ENCODE peak calls at places on chromosomes 7 and 10, in four cellular contexts. H is K562, V is HCT116, D is Panc1. W is an unnamed sample.

GRCh38 chr10:132122939-132123445 is 57.2 kb downstream of the JAKMIP3 start:
- DNase-seq in H (no peak), V (no peak), D (no peak), W (no peak)

GRCh38 chr10:112783653-112784426 is 166.2 kb upstream of the TCF7L2 start:
- DNase-seq in H (no peak), V (no peak), D (no peak), W (no peak)

GRCh38 chr7:49094866-49095265 is 170.5 kb downstream of the CDC14C start:
- DNase-seq in H (no peak), V (no peak), D (no peak), W (no peak)

GRCh38 chr7:100880645-100881044 is 5.7 kb downstream of the SRRT start:
- DNase-seq in H (no peak), V (no peak), D (no peak), W (no peak)

GRCh38 chr10:31830887-31831286 is 97.7 kb downstream of the ARHGAP12 start:
- DNase-seq in H (no peak), V (no peak), D (no peak), W (no peak)

GRCh38 chr7:1425292-1426136 is 33.8 kb downstream of the MICALL2 start:
- DNase-seq in H (peak), V (peak), D (no peak), W (no peak)

GRCh38 chr7:22559829-22560489 is 60.0 kb upstream of the STEAP1B start:
- DNase-seq in H (peak), V (peak), D (peak), W (no peak)

GRCh38 chr7:29196191-29196590 is 1.6 kb downstream of the CHN2 start:
- DNase-seq in H (no peak), V (no peak), D (no peak), W (no peak)

GRCh38 chr7:151256410-151257045 is 8.0 kb upstream of the SMARCD3 start:
- DNase-seq in H (no peak), V (no peak), D (no peak), W (no peak)

GRCh38 chr7:68414631-68415425 is 1183.4 kb upstream of the AUTS2 start:
- DNase-seq in H (peak), V (no peak), D (no peak), W (no peak)

GRCh38 chr7:147638566-147638965 is 952.0 kb upstream of the C7orf33 start:
- DNase-seq in H (no peak), V (no peak), D (no peak), W (no peak)

GRCh38 chr7:151680810-151681209 is 161.1 kb upstream of the RHEB start:
- DNase-seq in H (no peak), V (no peak), D (no peak), W (no peak)

GRCh38 chr10:67783576-67784294 is 54.3 kb downstream of the DNAJC12 start:
- DNase-seq in H (no peak), V (no peak), D (no peak), W (no peak)

GRCh38 chr10:48470115-48470892 is 134.6 kb downstream of the ARHGAP22 start:
- DNase-seq in H (peak), V (no peak), D (no peak), W (no peak)

GRCh38 chr7:32062150-32062549 is 8.1 kb downstream of the PDE1C start:
- DNase-seq in H (peak), V (peak), D (no peak), W (peak)

GRCh38 chr7:19112290-19113000 is 5.0 kb downstream of the TWIST1 start:
- DNase-seq in H (no peak), V (no peak), D (no peak), W (no peak)

GRCh38 chr7:584122-584465 is 64.4 kb upstream of the PDGFA start:
- DNase-seq in H (no peak), V (no peak), D (no peak), W (peak)

GRCh38 chr10:3786295-3786981 is 1.4 kb upstream of the KLF6 start:
- DNase-seq in H (peak), V (peak), D (peak), W (no peak)

GRCh38 chr10:84256510-84257342 is 11.9 kb downstream of the RGR start:
- DNase-seq in H (peak), V (peak), D (no peak), W (peak)

GRCh38 chr7:95549818-95550529 is 46.3 kb downstream of the PDK4 start:
- DNase-seq in H (peak), V (peak), D (peak), W (no peak)

DNA sequence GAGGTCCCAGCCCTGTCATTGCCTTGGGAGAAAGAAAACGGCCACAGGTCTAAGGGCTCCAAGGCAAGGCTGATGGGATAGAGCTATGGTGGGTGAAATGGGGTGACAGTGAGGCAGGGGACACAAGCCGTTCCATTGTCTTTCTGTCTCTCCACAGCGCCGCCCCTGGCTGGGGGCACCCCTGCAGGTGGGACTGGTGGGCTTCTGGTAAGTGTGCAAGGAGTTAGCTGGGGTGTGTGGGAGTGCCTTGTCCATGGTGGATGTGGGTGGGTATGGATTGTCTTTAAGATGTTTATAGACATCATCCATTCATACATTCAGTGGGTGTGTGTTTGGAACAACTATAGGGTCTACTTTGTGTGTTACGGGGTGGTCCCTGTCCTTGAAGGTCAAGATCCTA is 7.5 kb downstream of the SFXN3 start:
- DNase-seq in H (no peak), V (no peak), D (no peak), W (no peak)
- TF ChIP-seq REST in H (no peak), V (no peak), D (no peak), W (no peak)

GRCh38 chr10:74983383-74983782 is 128.1 kb upstream of the SAMD8 start:
- DNase-seq in H (no peak), V (no peak), D (no peak), W (no peak)
- TF ChIP-seq REST in H (no peak), V (no peak), D (no peak), W (no peak)

DNA sequence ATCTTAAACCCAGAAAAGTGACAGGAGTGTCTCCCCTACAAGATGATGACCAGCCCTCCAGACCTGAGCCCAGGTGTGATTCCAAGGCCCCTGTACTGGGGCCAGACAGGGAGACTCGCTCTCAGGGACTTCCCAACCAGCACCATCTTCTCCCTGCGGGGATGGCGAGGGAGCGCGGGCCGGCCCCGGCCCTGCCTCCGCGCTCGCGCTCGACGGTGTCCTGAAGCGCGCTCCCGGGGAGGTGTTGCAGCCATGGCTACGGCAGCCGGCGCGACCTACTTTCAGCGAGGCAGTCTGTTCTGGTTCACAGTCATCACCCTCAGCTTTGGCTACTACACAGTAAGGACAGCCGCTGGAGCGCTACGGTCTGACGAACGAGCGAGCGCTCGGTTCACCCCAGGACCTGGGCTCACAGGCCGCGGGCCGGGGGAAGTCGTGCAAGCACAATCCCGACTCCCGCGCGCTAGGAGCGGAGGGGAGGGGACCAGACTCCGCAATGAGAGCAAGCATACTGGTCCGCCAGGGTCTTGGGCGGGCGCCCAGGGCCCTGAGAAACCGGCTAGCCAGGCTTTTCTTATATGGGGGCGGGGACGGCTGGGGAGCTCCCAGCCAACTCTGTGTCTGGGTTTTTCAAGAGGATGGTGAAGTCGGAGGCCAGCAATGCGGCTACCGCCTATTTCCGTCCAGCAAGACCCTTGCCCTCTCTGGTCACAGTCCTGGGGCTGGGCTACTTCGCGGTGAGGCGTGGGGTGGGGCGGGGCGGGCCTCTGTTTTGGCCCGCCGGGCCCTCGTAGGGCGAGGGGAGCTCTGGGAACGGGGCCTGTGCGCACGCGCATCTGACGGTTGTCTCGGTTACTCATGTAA is at the start of gene TMEM254:
- DNase-seq in H (peak), V (peak), D (peak), W (peak)
- TF ChIP-seq REST in H (no peak), V (no peak), D (peak), W (no peak)

GRCh38 chr10:63133056-63133786 is at the start of gene NRBF2:
- DNase-seq in H (peak), V (peak), D (peak), W (peak)
- TF ChIP-seq REST in H (peak), V (no peak), D (no peak), W (peak)

GRCh38 chr10:25761937-25762336 is 172.1 kb upstream of the MYO3A start:
- DNase-seq in H (no peak), V (no peak), D (no peak), W (no peak)

GRCh38 chr10:25766213-25766612 is 167.8 kb upstream of the MYO3A start:
- DNase-seq in H (no peak), V (no peak), D (no peak), W (no peak)

GRCh38 chr10:25768167-25768566 is 165.9 kb upstream of the MYO3A start:
- DNase-seq in H (no peak), V (no peak), D (no peak), W (no peak)

DNA sequence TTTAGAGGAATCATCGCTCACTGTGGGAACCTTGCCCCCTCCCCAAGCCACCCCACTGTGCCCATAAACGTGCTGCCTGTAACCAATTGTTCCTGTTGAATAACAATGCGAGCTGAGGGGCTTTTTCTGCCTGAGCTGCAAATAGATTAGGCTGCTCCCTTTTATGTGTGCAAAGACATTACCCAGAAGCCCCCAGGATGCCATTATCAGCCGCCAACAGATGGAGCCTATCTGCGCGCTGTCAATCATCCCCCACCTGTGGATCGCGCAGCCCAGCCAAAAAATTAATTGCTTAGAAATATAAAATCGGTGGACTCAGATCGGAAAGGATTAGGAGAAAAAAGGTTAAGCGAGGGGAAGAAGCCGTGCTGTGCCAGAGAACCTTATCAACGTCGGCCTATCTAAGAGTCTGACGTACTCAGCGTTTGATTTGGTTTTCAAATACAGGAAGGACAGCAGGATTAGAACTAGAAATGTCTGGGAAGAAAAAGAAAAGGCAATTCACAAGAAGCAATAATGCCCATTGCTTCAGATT is 167.3 kb upstream of the MYO3A start:
- DNase-seq in H (peak), V (no peak), D (no peak), W (no peak)
- TF ChIP-seq REST in H (no peak), V (no peak), D (no peak), W (no peak)

GRCh38 chr7:44196450-44196872 is 4.3 kb upstream of the YKT6 start:
- DNase-seq in H (peak), V (peak), D (no peak), W (peak)

GRCh38 chr7:44201813-44202212 is 1.0 kb downstream of the YKT6 start:
- DNase-seq in H (no peak), V (no peak), D (no peak), W (no peak)

GRCh38 chr7:44197487-44197886 is 3.3 kb upstream of the YKT6 start:
- DNase-seq in H (no peak), V (no peak), D (no peak), W (no peak)

GRCh38 chr7:44195901-44196300 is 4.9 kb upstream of the YKT6 start:
- DNase-seq in H (no peak), V (no peak), D (no peak), W (no peak)

GRCh38 chr7:44200699-44201461 is at the start of gene YKT6:
- DNase-seq in H (peak), V (peak), D (peak), W (peak)
- TF ChIP-seq REST in H (peak), V (no peak), D (no peak), W (peak)

GRCh38 chr7:77798394-77799077 is at the start of the genes PHTF2 and TMEM60:
- DNase-seq in H (peak), V (peak), D (peak), W (peak)
- TF ChIP-seq REST in H (peak), V (no peak), D (no peak), W (no peak)

W was measured in HL-60.